ENCODE peak calls at places on chromosomes 12 and 14, in ten cellular contexts. V is left colon; P is NCI-H2081; G is progenitor cell of endocrine pancreas; L is upper lobe of right lung; M is HFFc6; H is stimulated activated CD4-positive, alpha-beta T cell treated with anti-CD3 and anti-CD28 coated beads, TNF-alpha, amount 100 ng/mL, for 24 hours; C is heart right ventricle; O is A549; B is T-helper 1 cell. F is an unnamed sample.

GRCh38 chr14:33464563-33464962 is 486.3 kb downstream of the EGLN3 start:
- DNase-seq in V (peak; percentile 32), P (no peak), G (no peak), L (no peak), M (no peak), H (no peak), C (no peak), O (no peak), B (no peak), F (no peak)

GRCh38 chr12:82880442-82880901 is 193.8 kb downstream of the TMTC2 start:
- DNase-seq in V (no peak), P (no peak), G (no peak), L (no peak), M (no peak), H (no peak), C (no peak), O (no peak), B (no peak), F (no peak)

GRCh38 chr14:100708349-100709217 is 18.1 kb upstream of the DLK1 start:
- DNase-seq in V (peak; percentile 69), P (no peak), G (peak; percentile 58), L (peak; percentile 87), M (no peak), H (no peak), C (peak; percentile 50), O (no peak), B (no peak), F (peak; percentile 64)

GRCh38 chr14:49550284-49551184 is 35.6 kb downstream of the RPS29 start:
- DNase-seq in V (no peak), P (peak; percentile 8), G (no peak), L (no peak), M (peak; percentile 23), H (no peak), C (no peak), O (no peak), B (no peak), F (no peak)

GRCh38 chr12:56522486-56523193 is 1.0 kb downstream of the RBMS2 start:
- DNase-seq in V (no peak), P (no peak), G (no peak), L (no peak), M (peak; percentile 9), H (no peak), C (no peak), O (peak; percentile 36), B (no peak), F (no peak)

GRCh38 chr12:33752854-33753253 is 269.4 kb upstream of the ALG10 start:
- DNase-seq in V (no peak), P (no peak), G (no peak), L (no peak), M (no peak), H (no peak), C (no peak), O (no peak), B (no peak), F (no peak)

GRCh38 chr14:74255281-74255680 is 16.0 kb downstream of the VSX2 start:
- DNase-seq in V (no peak), P (no peak), G (no peak), L (no peak), M (no peak), H (no peak), C (no peak), O (no peak), B (no peak), F (no peak)

GRCh38 chr12:57047981-57048380 is 1.9 kb downstream of the MYO1A start:
- DNase-seq in V (no peak), P (no peak), G (no peak), L (no peak), M (peak; percentile 55), H (no peak), C (no peak), O (no peak), B (no peak), F (no peak)

GRCh38 chr12:109804820-109805761 is 28.1 kb downstream of the TRPV4 start:
- DNase-seq in V (peak; percentile 36), P (peak; percentile 35), G (peak; percentile 46), L (peak; percentile 82), M (peak; percentile 37), H (peak; percentile 40), C (peak; percentile 53), O (peak; percentile 82), B (peak; percentile 51), F (peak; percentile 77)

GRCh38 chr14:94638330-94638729 is 26.1 kb downstream of the SERPINA3 start:
- DNase-seq in V (no peak), P (no peak), G (no peak), L (no peak), M (no peak), H (no peak), C (no peak), O (no peak), B (no peak), F (no peak)

GRCh38 chr12:125142601-125143000 is 77.4 kb downstream of the AACS start:
- DNase-seq in V (no peak), P (no peak), G (no peak), L (no peak), M (peak; percentile 90), H (no peak), C (no peak), O (no peak), B (no peak), F (no peak)

GRCh38 chr12:78684419-78684818 is 180.2 kb upstream of the SYT1 start:
- DNase-seq in V (no peak), P (peak; percentile 85), G (no peak), L (no peak), M (peak; percentile 14), H (no peak), C (no peak), O (no peak), B (no peak), F (no peak)

GRCh38 chr14:53325176-53325806 is 172.2 kb upstream of the DDHD1 start:
- DNase-seq in V (no peak), P (peak; percentile 14), G (no peak), L (no peak), M (no peak), H (no peak), C (no peak), O (no peak), B (no peak), F (no peak)

GRCh38 chr12:7374423-7375144 is 69.4 kb downstream of the CD163L1 start:
- DNase-seq in V (no peak), P (no peak), G (no peak), L (peak; percentile 72), M (peak; percentile 20), H (no peak), C (no peak), O (peak; percentile 56), B (no peak), F (peak; percentile 85)

GRCh38 chr14:42222924-42223471 is 616.3 kb downstream of the LRFN5 start:
- DNase-seq in V (no peak), P (peak; percentile 28), G (no peak), L (no peak), M (no peak), H (no peak), C (peak; percentile 9), O (no peak), B (no peak), F (no peak)

F was measured in Caco-2.